ENCODE peak calls at places on chromosomes 1 and 21, in four cellular contexts. One of them, this sample, is unnamed.

GRCh38 chr1:39195166-39196111 is 9.1 kb upstream of the MACF1 start:
- DNase-seq in activated gamma-delta T cell treated with anti-CD3 and anti-CD28 coated beads, Interleukin-2, amount 50 U/mL, for 16 hours: no peak
- DNase-seq in GM04504: no peak
- DNase-seq in pancreas: no peak
- DNase-seq in this sample: no peak

GRCh38 chr1:117782056-117782455 is 147.4 kb downstream of the GDAP2 start:
- DNase-seq in activated gamma-delta T cell treated with anti-CD3 and anti-CD28 coated beads, Interleukin-2, amount 50 U/mL, for 16 hours: no peak
- DNase-seq in GM04504: no peak
- DNase-seq in pancreas: no peak
- DNase-seq in this sample: no peak

GRCh38 chr1:97071163-97071562 is 349.6 kb downstream of the PTBP2 start:
- DNase-seq in pancreas: no peak
- DNase-seq in activated gamma-delta T cell treated with anti-CD3 and anti-CD28 coated beads, Interleukin-2, amount 50 U/mL, for 16 hours: no peak
- DNase-seq in GM04504: no peak
- DNase-seq in this sample: no peak

GRCh38 chr1:75725256-75725655 is 747 bp downstream of the ACADM start:
- DNase-seq in pancreas: no peak
- DNase-seq in GM04504: no peak
- DNase-seq in activated gamma-delta T cell treated with anti-CD3 and anti-CD28 coated beads, Interleukin-2, amount 50 U/mL, for 16 hours: no peak
- DNase-seq in this sample: no peak

GRCh38 chr21:42997053-42997452 is 22.7 kb downstream of the PKNOX1 start:
- DNase-seq in pancreas: no peak
- DNase-seq in activated gamma-delta T cell treated with anti-CD3 and anti-CD28 coated beads, Interleukin-2, amount 50 U/mL, for 16 hours: no peak
- DNase-seq in GM04504: peak
- DNase-seq in this sample: peak

GRCh38 chr1:2585318-2586092 is 1.1 kb upstream of the PRXL2B start:
- DNase-seq in pancreas: no peak
- DNase-seq in activated gamma-delta T cell treated with anti-CD3 and anti-CD28 coated beads, Interleukin-2, amount 50 U/mL, for 16 hours: peak
- DNase-seq in GM04504: peak
- DNase-seq in this sample: no peak

GRCh38 chr1:37453647-37454046 is 20.7 kb upstream of the ZC3H12A start:
- DNase-seq in activated gamma-delta T cell treated with anti-CD3 and anti-CD28 coated beads, Interleukin-2, amount 50 U/mL, for 16 hours: no peak
- DNase-seq in pancreas: no peak
- DNase-seq in GM04504: no peak
- DNase-seq in this sample: no peak

GRCh38 chr1:30274937-30275621 is 448.3 kb downstream of the MATN1 start:
- DNase-seq in GM04504: no peak
- DNase-seq in activated gamma-delta T cell treated with anti-CD3 and anti-CD28 coated beads, Interleukin-2, amount 50 U/mL, for 16 hours: no peak
- DNase-seq in pancreas: no peak
- DNase-seq in this sample: no peak

GRCh38 chr1:209837671-209838070 is 9.9 kb downstream of the UTP25 start:
- DNase-seq in GM04504: no peak
- DNase-seq in pancreas: no peak
- DNase-seq in activated gamma-delta T cell treated with anti-CD3 and anti-CD28 coated beads, Interleukin-2, amount 50 U/mL, for 16 hours: no peak
- DNase-seq in this sample: no peak

GRCh38 chr1:181391297-181391905 is 91.9 kb upstream of the CACNA1E start:
- DNase-seq in activated gamma-delta T cell treated with anti-CD3 and anti-CD28 coated beads, Interleukin-2, amount 50 U/mL, for 16 hours: no peak
- DNase-seq in GM04504: no peak
- DNase-seq in pancreas: no peak
- DNase-seq in this sample: no peak

GRCh38 chr21:16588433-16588860 is 858.7 kb downstream of the USP25 start:
- DNase-seq in GM04504: peak
- DNase-seq in activated gamma-delta T cell treated with anti-CD3 and anti-CD28 coated beads, Interleukin-2, amount 50 U/mL, for 16 hours: no peak
- DNase-seq in pancreas: peak
- DNase-seq in this sample: peak

GRCh38 chr1:97082160-97082848 is 360.7 kb downstream of the PTBP2 start:
- DNase-seq in activated gamma-delta T cell treated with anti-CD3 and anti-CD28 coated beads, Interleukin-2, amount 50 U/mL, for 16 hours: no peak
- DNase-seq in pancreas: no peak
- DNase-seq in GM04504: no peak
- DNase-seq in this sample: no peak

GRCh38 chr21:15249285-15249993 is 184.6 kb upstream of the NRIP1 start:
- DNase-seq in pancreas: no peak
- DNase-seq in activated gamma-delta T cell treated with anti-CD3 and anti-CD28 coated beads, Interleukin-2, amount 50 U/mL, for 16 hours: no peak
- DNase-seq in GM04504: no peak
- DNase-seq in this sample: no peak

GRCh38 chr1:91026777-91027176 is 4.9 kb upstream of the ZNF644 start:
- DNase-seq in pancreas: no peak
- DNase-seq in GM04504: no peak
- DNase-seq in activated gamma-delta T cell treated with anti-CD3 and anti-CD28 coated beads, Interleukin-2, amount 50 U/mL, for 16 hours: no peak
- DNase-seq in this sample: no peak

GRCh38 chr1:207240325-207241095 is 81.0 kb upstream of the CD55 start:
- DNase-seq in activated gamma-delta T cell treated with anti-CD3 and anti-CD28 coated beads, Interleukin-2, amount 50 U/mL, for 16 hours: no peak
- DNase-seq in pancreas: no peak
- DNase-seq in GM04504: no peak
- DNase-seq in this sample: no peak

GRCh38 chr1:66380452-66381212 is 153.3 kb upstream of the SGIP1 start:
- DNase-seq in GM04504: no peak
- DNase-seq in activated gamma-delta T cell treated with anti-CD3 and anti-CD28 coated beads, Interleukin-2, amount 50 U/mL, for 16 hours: no peak
- DNase-seq in pancreas: no peak
- DNase-seq in this sample: no peak

GRCh38 chr1:220330265-220330664 is 58.0 kb upstream of the RAB3GAP2 start:
- DNase-seq in pancreas: no peak
- DNase-seq in activated gamma-delta T cell treated with anti-CD3 and anti-CD28 coated beads, Interleukin-2, amount 50 U/mL, for 16 hours: no peak
- DNase-seq in GM04504: no peak
- DNase-seq in this sample: no peak

GRCh38 chr1:154755858-154756730 is 114.0 kb downstream of the KCNN3 start:
- DNase-seq in activated gamma-delta T cell treated with anti-CD3 and anti-CD28 coated beads, Interleukin-2, amount 50 U/mL, for 16 hours: no peak
- DNase-seq in GM04504: peak
- DNase-seq in pancreas: no peak
- DNase-seq in this sample: no peak

GRCh38 chr1:23960291-23960718 is 677 bp downstream of the PNRC2 start:
- DNase-seq in GM04504: no peak
- DNase-seq in pancreas: no peak
- DNase-seq in activated gamma-delta T cell treated with anti-CD3 and anti-CD28 coated beads, Interleukin-2, amount 50 U/mL, for 16 hours: no peak
- DNase-seq in this sample: no peak

GRCh38 chr1:62234709-62235108 is 40.1 kb downstream of the L1TD1 start:
- DNase-seq in GM04504: no peak
- DNase-seq in activated gamma-delta T cell treated with anti-CD3 and anti-CD28 coated beads, Interleukin-2, amount 50 U/mL, for 16 hours: no peak
- DNase-seq in pancreas: no peak
- DNase-seq in this sample: no peak

GRCh38 chr1:248837045-248837793 is 805 bp upstream of the ZNF672 start:
- DNase-seq in GM04504: no peak
- DNase-seq in pancreas: no peak
- DNase-seq in activated gamma-delta T cell treated with anti-CD3 and anti-CD28 coated beads, Interleukin-2, amount 50 U/mL, for 16 hours: no peak
- DNase-seq in this sample: no peak

GRCh38 chr1:183580281-183580682 is 10.0 kb downstream of the NCF2 start:
- DNase-seq in activated gamma-delta T cell treated with anti-CD3 and anti-CD28 coated beads, Interleukin-2, amount 50 U/mL, for 16 hours: no peak
- DNase-seq in GM04504: no peak
- DNase-seq in pancreas: no peak
- DNase-seq in this sample: no peak

GRCh38 chr1:27656157-27656893 is 15.7 kb downstream of the IFI6 start:
- DNase-seq in activated gamma-delta T cell treated with anti-CD3 and anti-CD28 coated beads, Interleukin-2, amount 50 U/mL, for 16 hours: no peak
- DNase-seq in pancreas: no peak
- DNase-seq in GM04504: peak
- DNase-seq in this sample: no peak

GRCh38 chr1:202343652-202344349 is 2.1 kb upstream of the UBE2T start:
- DNase-seq in pancreas: no peak
- DNase-seq in GM04504: no peak
- DNase-seq in activated gamma-delta T cell treated with anti-CD3 and anti-CD28 coated beads, Interleukin-2, amount 50 U/mL, for 16 hours: no peak
- DNase-seq in this sample: no peak

GRCh38 chr1:111570781-111571181 is 48.8 kb upstream of the RAP1A start:
- DNase-seq in activated gamma-delta T cell treated with anti-CD3 and anti-CD28 coated beads, Interleukin-2, amount 50 U/mL, for 16 hours: peak
- DNase-seq in GM04504: no peak
- DNase-seq in pancreas: no peak
- DNase-seq in this sample: no peak

GRCh38 chr1:63732666-63733065 is 41.2 kb upstream of the ROR1 start:
- DNase-seq in GM04504: no peak
- DNase-seq in pancreas: no peak
- DNase-seq in activated gamma-delta T cell treated with anti-CD3 and anti-CD28 coated beads, Interleukin-2, amount 50 U/mL, for 16 hours: no peak
- DNase-seq in this sample: no peak

GRCh38 chr21:26842976-26843911 is 2.0 kb downstream of the ADAMTS1 start:
- DNase-seq in activated gamma-delta T cell treated with anti-CD3 and anti-CD28 coated beads, Interleukin-2, amount 50 U/mL, for 16 hours: no peak
- DNase-seq in pancreas: peak
- DNase-seq in GM04504: peak
- DNase-seq in this sample: peak

GRCh38 chr1:116711061-116711582 is 43.1 kb upstream of the CD2 start:
- DNase-seq in pancreas: no peak
- DNase-seq in GM04504: no peak
- DNase-seq in activated gamma-delta T cell treated with anti-CD3 and anti-CD28 coated beads, Interleukin-2, amount 50 U/mL, for 16 hours: no peak
- DNase-seq in this sample: no peak

This sample was measured in T1000.